ENCODE peak calls at places on chromosomes 16 and 17, in seven cellular contexts. A is GM20000, Z is A549, L is nephron progenitor cell, K is foreskin fibroblast, T is mammary epithelial cell, G is cardiac fibroblast. P is an unnamed sample.

GRCh38 chr17:4407851-4408250 is 25.9 kb upstream of the SPNS3 start:
- DNase-seq in A (no peak), L (no peak), G (no peak), Z (no peak), T (no peak), K (no peak), P (no peak)

GRCh38 chr16:74760007-74760767 is 14.4 kb downstream of the FA2H start:
- DNase-seq in G (peak; percentile 7), T (peak; percentile 11), K (no peak), L (no peak), A (no peak), Z (peak; percentile 85), P (no peak)

GRCh38 chr16:3780570-3780969 is 63.2 kb upstream of the TRAP1 start:
- DNase-seq in G (no peak), T (peak; percentile 22), K (no peak), L (no peak), A (no peak), Z (peak; percentile 63), P (no peak)

GRCh38 chr16:85604145-85604705 is 8.9 kb upstream of the GSE1 start:
- DNase-seq in G (no peak), A (no peak), Z (no peak), T (no peak), K (no peak), L (no peak), P (no peak)

GRCh38 chr16:68235105-68235881 is 634 bp downstream of the ESRP2 start:
- DNase-seq in K (no peak), L (peak; percentile 46), A (no peak), G (no peak), T (peak; percentile 75), Z (no peak), P (no peak)

GRCh38 chr16:11597268-11597690 is 10.6 kb upstream of the LITAF start:
- DNase-seq in L (no peak), Z (peak; percentile 39), T (no peak), G (no peak), K (no peak), A (no peak), P (no peak)

GRCh38 chr16:26605872-26606271 is 460.9 kb upstream of the C16orf82 start:
- DNase-seq in T (no peak), L (no peak), G (no peak), K (no peak), Z (no peak), A (no peak), P (no peak)

GRCh38 chr16:2470234-2470601 is 879 bp upstream of the NTN3 start:
- DNase-seq in A (no peak), T (no peak), K (no peak), L (no peak), Z (no peak), G (no peak), P (no peak)

GRCh38 chr17:21209511-21210175 is 4.3 kb downstream of the TMEM11 start:
- DNase-seq in T (no peak), K (no peak), L (no peak), A (no peak), G (no peak), Z (no peak), P (peak; percentile 63)

GRCh38 chr17:82598256-82599011 is 49.8 kb downstream of the WDR45B start:
- DNase-seq in G (peak; percentile 79), Z (no peak), T (no peak), K (peak; percentile 45), L (no peak), A (no peak), P (no peak)

GRCh38 chr16:28168991-28169554 is 42.7 kb downstream of the XPO6 start:
- DNase-seq in L (no peak), T (no peak), A (no peak), Z (no peak), G (no peak), K (no peak), P (no peak)

GRCh38 chr17:46929413-46929812 is 6.5 kb downstream of the GOSR2 start:
- DNase-seq in G (peak; percentile 45), Z (no peak), K (no peak), T (peak; percentile 69), L (no peak), A (no peak), P (no peak)

GRCh38 chr17:6420173-6420641 is 14.7 kb downstream of the AIPL1 start:
- DNase-seq in L (peak; percentile 56), A (no peak), Z (peak; percentile 44), T (no peak), G (peak; percentile 39), K (no peak), P (no peak)

GRCh38 chr16:72664122-72664479 is 383.8 kb downstream of the ZFHX3 start:
- DNase-seq in L (no peak), K (peak; percentile 6), A (no peak), T (no peak), G (no peak), Z (no peak), P (no peak)

GRCh38 chr16:6643083-6643686 is 689.5 kb upstream of the RBFOX1 start:
- DNase-seq in A (no peak), L (peak; percentile 71), K (peak; percentile 32), Z (peak; percentile 45), T (peak; percentile 41), G (peak; percentile 69), P (no peak)

GRCh38 chr17:27281438-27281837 is 12.5 kb upstream of the WSB1 start:
- DNase-seq in T (no peak), G (no peak), A (no peak), L (no peak), Z (no peak), K (no peak), P (no peak)

GRCh38 chr16:8137581-8137980 is 452.7 kb downstream of the TMEM114 start:
- DNase-seq in A (no peak), K (no peak), L (no peak), T (no peak), G (no peak), Z (no peak), P (no peak)

GRCh38 chr16:79449067-79449466 is 151.5 kb downstream of the MAF start:
- DNase-seq in T (no peak), G (no peak), L (no peak), A (no peak), Z (no peak), K (no peak), P (no peak)

GRCh38 chr16:19085679-19086200 is 18.3 kb downstream of the COQ7 start:
- DNase-seq in K (peak; percentile 39), L (no peak), G (peak; percentile 18), A (no peak), Z (no peak), T (no peak), P (no peak)

GRCh38 chr17:46943511-46944393 is 20.8 kb downstream of the GOSR2 start:
- DNase-seq in Z (no peak), K (peak; percentile 34), G (peak; percentile 33), A (no peak), T (no peak), L (no peak), P (peak; percentile 11)

GRCh38 chr17:61253293-61253801 is 146.3 kb upstream of the TBX2 start:
- DNase-seq in T (no peak), K (no peak), G (peak; percentile 59), L (no peak), A (no peak), Z (no peak), P (no peak)

DNA sequence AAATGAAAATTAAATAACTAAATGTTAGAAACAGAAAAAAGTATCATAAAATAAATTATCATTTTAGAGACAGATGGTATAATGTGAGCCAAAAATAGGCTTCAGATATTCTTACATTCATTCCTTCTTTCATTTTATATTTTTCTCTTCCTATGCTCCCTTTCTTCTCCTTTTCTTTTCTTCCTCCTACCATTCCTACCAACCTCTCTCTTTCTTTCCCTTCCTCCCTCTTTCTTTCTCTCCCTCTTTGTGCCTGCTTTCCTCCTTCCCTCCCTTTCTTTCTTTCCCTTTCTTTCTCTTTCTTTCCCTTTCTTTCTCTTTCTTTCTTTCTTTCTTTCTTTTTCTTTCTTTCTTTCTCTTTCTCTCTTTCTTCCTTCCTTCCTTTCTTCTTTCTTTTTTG is 275.6 kb upstream of the ELAC2 start:
- DNase-seq in Z (no peak), K (no peak), A (no peak), G (no peak), L (no peak), T (no peak), P (no peak)
- TF ChIP-seq CTCF in Z (no peak), K (no peak), A (no peak), G (no peak), L (no peak), T (no peak), P (no peak)

GRCh38 chr17:49845210-49845782 is 2.6 kb downstream of the TAC4 start:
- DNase-seq in L (no peak), Z (no peak), A (no peak), T (no peak), K (no peak), G (no peak), P (peak; percentile 81)

GRCh38 chr17:49842846-49843245 is 5.0 kb downstream of the TAC4 start:
- DNase-seq in K (no peak), Z (no peak), L (no peak), T (no peak), A (no peak), G (no peak), P (no peak)

GRCh38 chr17:49841548-49841947 is 6.3 kb downstream of the TAC4 start:
- DNase-seq in T (no peak), Z (no peak), K (no peak), A (no peak), L (no peak), G (no peak), P (no peak)

GRCh38 chr17:49846938-49847712 is 744 bp downstream of the TAC4 start:
- DNase-seq in A (no peak), Z (no peak), T (no peak), L (no peak), G (no peak), K (no peak), P (no peak)

GRCh38 chr17:49843774-49844350 is 4.0 kb downstream of the TAC4 start:
- DNase-seq in A (peak; percentile 44), L (no peak), T (no peak), Z (peak; percentile 52), G (peak; percentile 33), K (no peak), P (no peak)
- TF ChIP-seq CTCF in A (peak; percentile 21), L (no peak), T (peak; percentile 33), Z (peak; percentile 46), G (peak; percentile 67), K (peak; percentile 36), P (no peak)

DNA sequence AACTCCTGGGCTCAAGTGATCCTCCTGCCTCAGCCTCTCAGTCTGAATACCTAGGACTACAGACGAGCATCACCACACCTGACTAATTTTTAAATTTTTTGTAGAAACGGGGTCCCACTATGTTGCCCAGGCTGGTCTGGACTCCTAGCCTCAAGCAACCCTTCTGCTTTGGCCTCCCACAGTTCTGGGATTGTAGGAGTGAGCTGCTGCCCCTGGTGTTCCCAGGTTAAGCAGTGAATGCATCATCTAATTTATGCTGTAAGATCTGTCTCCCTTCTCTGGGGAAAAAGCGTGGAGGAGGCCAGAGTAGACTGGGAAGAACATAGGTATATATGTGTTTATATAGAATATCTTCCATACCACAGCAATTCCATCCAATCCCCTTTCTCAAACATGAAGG is 6.6 kb upstream of the N4BP1 start:
- DNase-seq in Z (no peak), T (no peak), G (no peak), K (no peak), A (no peak), L (no peak), P (no peak)
- TF ChIP-seq CTCF in Z (no peak), T (no peak), G (no peak), K (no peak), A (no peak), L (no peak), P (no peak)

DNA sequence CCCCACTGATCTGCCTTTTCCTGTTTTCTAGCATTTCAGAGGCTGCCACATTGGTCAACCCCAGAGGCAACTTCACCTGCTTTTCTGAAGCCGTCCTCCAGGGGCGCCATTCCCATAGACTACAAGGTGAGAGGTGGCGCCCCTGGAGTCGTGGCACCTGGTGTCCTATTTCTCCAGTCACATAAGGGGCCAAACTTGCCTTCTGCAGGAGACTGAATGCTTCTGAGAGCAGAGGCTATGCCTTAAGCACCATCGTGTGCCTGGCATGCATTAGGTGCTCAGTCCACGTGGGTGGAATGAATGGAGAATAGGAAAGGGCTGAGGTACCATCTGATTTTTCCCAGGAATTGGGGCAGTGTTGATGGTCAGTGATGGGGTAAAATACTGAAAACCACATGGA is 164.8 kb downstream of the HAPSTR1 start:
- DNase-seq in Z (peak; percentile 37), A (peak; percentile 47), L (peak; percentile 62), G (no peak), K (no peak), T (no peak), P (no peak)
- TF ChIP-seq CTCF in Z (peak; percentile 38), A (peak; percentile 56), L (peak; percentile 48), G (peak; percentile 32), K (peak; percentile 25), T (peak; percentile 21), P (peak; percentile 36)